ENCODE peak calls at places on chromosomes 5 and 9, in five cellular contexts. G is MCF 10A, F is ecto neural progenitor cell, X is fibroblast of the conjunctiva, D is lung. Q is an unnamed sample.

GRCh38 chr5:31942546-31942945 is 231.6 kb downstream of the GOLPH3 start:
- DNase-seq in G (peak; percentile 64), F (no peak), X (no peak), D (no peak), Q (no peak)

GRCh38 chr9:94655739-94656138 is 16.4 kb upstream of the FBP1 start:
- DNase-seq in G (no peak), F (no peak), X (no peak), D (no peak), Q (no peak)

GRCh38 chr9:93677641-93678136 is 101.3 kb downstream of the PHF2 start:
- DNase-seq in G (no peak), F (no peak), X (no peak), D (no peak), Q (no peak)

GRCh38 chr5:142233083-142234032 is 91.5 kb downstream of the SPRY4 start:
- DNase-seq in G (no peak), F (no peak), X (no peak), D (no peak), Q (no peak)

GRCh38 chr5:132489051-132489770 is 1.4 kb downstream of the IRF1 start:
- DNase-seq in G (no peak), F (peak; percentile 32), X (no peak), D (peak; percentile 27), Q (no peak)

GRCh38 chr9:134658378-134658955 is 16.9 kb downstream of the COL5A1 start:
- DNase-seq in G (no peak), F (no peak), X (no peak), D (no peak), Q (no peak)

GRCh38 chr5:138545919-138546562 is 3.0 kb upstream of the ETF1 start:
- DNase-seq in G (peak; percentile 56), F (no peak), X (no peak), D (no peak), Q (no peak)

GRCh38 chr9:132787748-132788159 is 90.3 kb downstream of the AK8 start:
- DNase-seq in G (no peak), F (no peak), X (no peak), D (no peak), Q (no peak)

GRCh38 chr5:180589771-180590542 is 1.3 kb downstream of the SCGB3A1 start:
- DNase-seq in G (no peak), F (peak; percentile 49), X (no peak), D (no peak), Q (no peak)

GRCh38 chr5:157855404-157855994 is 3.4 kb downstream of the CLINT1 start:
- DNase-seq in G (peak; percentile 79), F (peak; percentile 64), X (peak; percentile 52), D (peak; percentile 38), Q (peak; percentile 79)

GRCh38 chr9:2955616-2956015 is 111.7 kb upstream of the PUM3 start:
- DNase-seq in G (no peak), F (no peak), X (no peak), D (no peak), Q (no peak)

GRCh38 chr9:110116543-110116885 is 91.4 kb downstream of the C9orf152 start:
- DNase-seq in G (peak; percentile 98), F (no peak), X (peak; percentile 66), D (no peak), Q (peak; percentile 98)

GRCh38 chr9:87119328-87119881 is 172.1 kb upstream of the GAS1 start:
- DNase-seq in G (peak; percentile 89), F (no peak), X (peak; percentile 87), D (peak; percentile 42), Q (peak; percentile 90)

GRCh38 chr9:95000821-95001220 is 274.3 kb downstream of the AOPEP start:
- DNase-seq in G (no peak), F (no peak), X (no peak), D (no peak), Q (no peak)

GRCh38 chr5:163649522-163649921 is 144.1 kb downstream of the MAT2B start:
- DNase-seq in G (peak; percentile 99), F (no peak), X (peak; percentile 59), D (no peak), Q (peak; percentile 83)

GRCh38 chr5:160390787-160391696 is 8.8 kb downstream of the FAM200C start:
- DNase-seq in G (peak; percentile 47), F (no peak), X (no peak), D (no peak), Q (peak; percentile 50)